ENCODE peak calls at places on chromosomes 11 and 22, in four cellular contexts. A, V, J and F are unnamed samples.

GRCh38 chr11:112727341-112727841 is 233.8 kb upstream of the NCAM1 start:
- DNase-seq in A (no peak), J (no peak), V (no peak), F (no peak)

GRCh38 chr11:64598106-64598796 is 7.2 kb downstream of the SLC22A12 start:
- DNase-seq in J (no peak), V (no peak), A (no peak), F (no peak)

GRCh38 chr11:22982903-22983302 is 122.6 kb upstream of the CCDC179 start:
- DNase-seq in A (no peak), V (no peak), J (no peak), F (no peak)

GRCh38 chr22:20156611-20157415 is 6.0 kb upstream of the CCDC188 start:
- DNase-seq in V (peak; percentile 38), A (peak; percentile 100), J (peak; percentile 17), F (peak; percentile 98)

GRCh38 chr11:130340671-130341319 is 26.1 kb upstream of the ZBTB44 start:
- DNase-seq in A (no peak), V (no peak), J (no peak), F (no peak)

GRCh38 chr22:17451251-17451765 is 82.0 kb downstream of the CECR2 start:
- DNase-seq in V (no peak), J (no peak), A (no peak), F (no peak)

GRCh38 chr22:50729391-50730012 is 8.5 kb upstream of the ACR start:
- DNase-seq in V (no peak), A (no peak), J (no peak), F (peak; percentile 50)

GRCh38 chr22:50303848-50304527 is 3.5 kb downstream of the PLXNB2 start:
- DNase-seq in V (peak; percentile 56), J (no peak), A (peak; percentile 41), F (no peak)

GRCh38 chr11:64848779-64849599 is 4.5 kb upstream of the CDC42BPG start:
- DNase-seq in A (no peak), V (peak; percentile 77), J (no peak), F (no peak)

GRCh38 chr11:132683602-132684001 is 848.7 kb downstream of the OPCML start:
- DNase-seq in J (no peak), V (no peak), A (no peak), F (no peak)

GRCh38 chr11:86484164-86484794 is 109.6 kb downstream of the CCDC81 start:
- DNase-seq in J (no peak), A (peak; percentile 74), V (no peak), F (no peak)

GRCh38 chr22:43482310-43482625 is 70.5 kb downstream of the MPPED1 start:
- DNase-seq in V (no peak), A (no peak), J (no peak), F (no peak)

GRCh38 chr22:49838771-49839717 is 11.4 kb upstream of the BRD1 start:
- DNase-seq in A (no peak), J (peak; percentile 36), V (no peak), F (peak; percentile 68)

GRCh38 chr11:92834296-92835020 is 135.0 kb upstream of the MTNR1B start:
- DNase-seq in J (no peak), A (no peak), V (no peak), F (no peak)

GRCh38 chr11:19892387-19892786 is 179.8 kb downstream of the NAV2 start:
- DNase-seq in J (no peak), A (no peak), V (no peak), F (no peak)

GRCh38 chr11:109677240-109677639 is 255.2 kb downstream of the C11orf87 start:
- DNase-seq in J (no peak), V (no peak), A (no peak), F (no peak)

GRCh38 chr11:109677876-109678275 is 255.9 kb downstream of the C11orf87 start:
- DNase-seq in A (no peak), J (no peak), V (no peak), F (no peak)

DNA sequence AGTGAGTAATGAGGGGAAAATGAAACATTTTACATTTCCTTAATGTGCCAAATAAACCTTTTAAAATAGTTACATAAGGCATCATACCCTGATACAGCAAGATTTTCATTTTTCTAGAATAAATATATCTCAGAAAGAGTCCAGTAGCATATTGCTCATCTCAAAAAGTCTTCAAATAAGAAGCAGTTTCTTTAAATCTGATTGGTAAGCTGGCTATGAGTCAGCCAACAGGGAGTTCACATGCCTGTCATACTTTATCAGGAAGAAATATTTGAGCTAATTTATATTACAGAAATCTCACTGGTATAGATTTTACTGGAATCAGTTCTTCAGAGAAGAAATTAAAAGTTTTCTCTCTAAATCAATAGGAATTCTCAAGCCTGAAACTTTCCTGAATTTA is 258.1 kb downstream of the C11orf87 start:
- DNase-seq in V (no peak), A (no peak), J (no peak), F (no peak)
- TF ChIP-seq SPI1 in V (no peak), A (no peak), J (no peak), F (no peak)

GRCh38 chr22:30878516-30879365 is 89.8 kb downstream of the MORC2 start:
- DNase-seq in V (no peak), A (peak; percentile 62), J (no peak), F (no peak)

GRCh38 chr22:30875481-30876215 is 92.9 kb downstream of the MORC2 start:
- DNase-seq in V (no peak), A (no peak), J (no peak), F (no peak)

GRCh38 chr22:30877662-30878515 is 90.7 kb downstream of the MORC2 start:
- DNase-seq in V (no peak), A (no peak), J (no peak), F (no peak)

GRCh38 chr22:30876221-30876751 is 92.3 kb downstream of the MORC2 start:
- DNase-seq in A (no peak), V (no peak), J (no peak), F (no peak)

DNA sequence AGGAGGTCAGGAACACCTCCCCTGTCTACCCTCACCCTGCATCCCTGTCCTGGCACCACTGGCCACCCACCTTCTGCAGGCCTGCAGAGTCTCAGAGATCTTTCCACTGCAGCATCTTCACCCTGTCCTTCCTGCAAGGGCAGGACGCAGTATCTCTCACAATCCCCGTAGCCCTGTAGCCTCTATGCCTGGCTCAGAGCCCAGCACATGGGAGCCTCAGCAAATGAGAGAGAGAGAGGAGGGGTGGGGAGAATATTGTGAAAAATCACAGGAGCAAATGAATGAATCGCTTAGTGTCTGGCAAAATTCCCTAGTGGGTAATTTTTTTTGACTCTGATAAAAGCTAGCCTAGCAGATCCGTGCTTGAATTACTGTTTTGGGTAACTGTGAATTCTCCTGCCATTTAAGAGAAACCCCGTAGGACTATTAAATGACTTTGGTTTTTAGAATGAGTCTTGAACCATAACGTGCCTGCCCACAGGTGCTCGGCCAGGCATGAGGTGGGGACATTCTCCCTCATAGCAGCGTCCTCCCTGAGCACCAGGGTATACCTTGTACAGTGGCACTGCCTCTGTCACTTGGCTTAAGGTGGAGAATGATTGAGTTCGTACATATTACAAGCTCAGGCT is 91.5 kb downstream of the MORC2 start:
- DNase-seq in J (no peak), A (no peak), V (no peak), F (no peak)
- TF ChIP-seq SPI1 in J (no peak), A (no peak), V (no peak), F (no peak)

DNA sequence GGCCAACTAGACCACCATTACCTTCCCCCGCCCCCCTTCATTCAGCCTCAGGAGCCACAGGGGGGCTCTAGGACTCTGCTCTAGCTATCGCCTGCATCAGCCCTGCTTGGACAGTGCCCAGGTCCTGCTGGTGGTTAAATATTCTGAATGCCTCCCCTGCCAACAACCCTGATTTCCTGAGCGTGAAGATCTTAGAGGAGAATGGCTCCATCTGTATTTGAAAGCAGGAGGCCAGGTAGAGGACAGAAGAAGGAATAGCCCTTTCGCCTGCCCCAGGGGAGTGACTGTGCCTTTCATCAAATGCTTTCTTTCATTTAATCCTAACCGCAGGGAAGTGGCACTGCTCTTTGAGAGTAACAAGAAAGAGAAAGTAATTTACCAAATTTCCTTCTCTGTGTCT is 69.2 kb downstream of the ISX start:
- DNase-seq in V (no peak), A (no peak), J (no peak), F (no peak)
- TF ChIP-seq SPI1 in V (no peak), A (no peak), J (no peak), F (no peak)

GRCh38 chr11:68113986-68114385 is 7.2 kb downstream of the CHKA start:
- DNase-seq in A (no peak), J (no peak), V (no peak), F (no peak)
- TF ChIP-seq SPI1 in A (no peak), J (no peak), V (no peak), F (no peak)

GRCh38 chr11:47797633-47798032 is 30.5 kb upstream of the FNBP4 start:
- DNase-seq in V (peak; percentile 75), A (no peak), J (no peak), F (no peak)
- TF ChIP-seq SPI1 in V (no peak), A (no peak), J (no peak), F (no peak)

DNA sequence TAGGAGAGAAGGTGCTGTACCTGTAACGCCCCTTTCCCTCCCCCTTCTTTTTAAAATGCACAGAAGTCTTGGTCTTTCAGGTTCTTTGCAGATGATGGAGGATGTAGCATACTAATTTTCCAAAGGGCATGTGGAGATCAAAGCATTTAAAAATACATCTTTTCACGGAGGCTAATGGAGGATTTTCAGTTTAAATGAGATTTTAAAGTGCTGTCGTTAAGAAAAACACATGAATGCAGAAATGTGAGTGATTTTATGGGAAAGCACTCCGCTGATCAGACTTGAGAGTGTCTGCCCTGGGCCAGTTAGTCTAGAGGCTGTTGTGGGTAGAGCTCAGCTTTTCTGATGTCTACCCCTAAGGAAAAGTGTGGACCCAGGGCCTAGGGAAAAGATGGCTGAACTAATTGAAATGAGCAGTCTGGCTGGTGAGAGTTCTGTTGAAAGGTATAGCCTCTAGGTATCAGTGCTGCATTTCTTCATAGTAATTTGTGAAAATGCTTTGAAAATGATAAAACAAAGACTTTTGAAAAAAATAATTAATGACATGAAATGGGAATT is 2.5 kb downstream of the AMOTL1 start:
- DNase-seq in J (no peak), A (no peak), V (no peak), F (no peak)
- TF ChIP-seq SPI1 in J (no peak), A (no peak), V (no peak), F (no peak)